ENCODE peak calls at places on chromosomes 6 and 20, in eight cellular contexts. N is M059J; I is activated naive CD8-positive, alpha-beta T cell treated with anti-CD3 and anti-CD28 coated beads, Interleukin-2, amount 50 U/mL, for 24 hours; V is posterior cingulate gyrus; C is activated T-cell treated with anti-CD3 and anti-CD28 coated beads, Interleukin-2, amount 50 U/mL, for 72 hours; D is NCI-H1092; F is mesothelial cell of epicardium; K is aorta. H is an unnamed sample.

GRCh38 chr6:130893766-130894165 is 66.6 kb downstream of the SMLR1 start:
- DNase-seq in N (no peak), I (no peak), V (no peak), C (no peak), D (no peak), F (no peak), K (no peak), H (no peak)

GRCh38 chr6:168408504-168409136 is 32.4 kb upstream of the SMOC2 start:
- DNase-seq in N (no peak), I (no peak), V (no peak), C (no peak), D (no peak), F (no peak), K (no peak), H (no peak)

GRCh38 chr6:165031491-165031890 is 277.9 kb downstream of the C6orf118 start:
- DNase-seq in N (no peak), I (no peak), V (no peak), C (no peak), D (no peak), F (no peak), K (no peak), H (no peak)

GRCh38 chr6:115766745-115767462 is 293.8 kb downstream of the FRK start:
- DNase-seq in N (peak), I (no peak), V (no peak), C (no peak), D (no peak), F (no peak), K (no peak), H (no peak)

GRCh38 chr20:36720510-36720909 is 25.4 kb downstream of the NDRG3 start:
- DNase-seq in N (peak), I (no peak), V (no peak), C (peak), D (no peak), F (no peak), K (no peak), H (no peak)

GRCh38 chr6:40556023-40556422 is 31.1 kb downstream of the LRFN2 start:
- DNase-seq in N (no peak), I (no peak), V (no peak), C (no peak), D (no peak), F (no peak), K (no peak), H (no peak)

GRCh38 chr6:155765275-155766194 is 309.9 kb upstream of the NOX3 start:
- DNase-seq in N (peak), I (no peak), V (no peak), C (no peak), D (no peak), F (no peak), K (no peak), H (no peak)

GRCh38 chr20:63255911-63256704 is 1.8 kb upstream of the NKAIN4 start:
- DNase-seq in N (no peak), I (no peak), V (no peak), C (no peak), D (no peak), F (no peak), K (no peak), H (no peak)

GRCh38 chr20:11591965-11592364 is 325.7 kb upstream of the BTBD3 start:
- DNase-seq in N (no peak), I (no peak), V (no peak), C (no peak), D (no peak), F (no peak), K (no peak), H (no peak)

GRCh38 chr6:33248643-33248931 is 23.1 kb downstream of the VPS52 start:
- DNase-seq in N (peak), I (no peak), V (no peak), C (no peak), D (no peak), F (no peak), K (no peak), H (no peak)

GRCh38 chr6:46781478-46782378 is 11.5 kb upstream of the MEP1A start:
- DNase-seq in N (peak), I (peak), V (peak), C (peak), D (peak), F (no peak), K (no peak), H (no peak)

GRCh38 chr6:91185072-91185471 is 598.2 kb upstream of the MAP3K7 start:
- DNase-seq in N (no peak), I (no peak), V (no peak), C (no peak), D (no peak), F (no peak), K (no peak), H (no peak)

GRCh38 chr6:53005667-53006250 is 10.7 kb upstream of the GSTA4 start:
- DNase-seq in N (no peak), I (no peak), V (no peak), C (no peak), D (no peak), F (no peak), K (no peak), H (no peak)

GRCh38 chr6:12097791-12098190 is 85.7 kb downstream of the HIVEP1 start:
- DNase-seq in N (peak), I (no peak), V (no peak), C (no peak), D (no peak), F (no peak), K (no peak), H (no peak)

GRCh38 chr20:57439993-57440392 is 48.8 kb downstream of the RBM38 start:
- DNase-seq in N (no peak), I (no peak), V (no peak), C (no peak), D (no peak), F (no peak), K (no peak), H (no peak)

GRCh38 chr20:59008715-59009336 is 1.8 kb upstream of the CTSZ start:
- DNase-seq in N (no peak), I (no peak), V (no peak), C (no peak), D (no peak), F (no peak), K (no peak), H (no peak)

GRCh38 chr6:40860443-40860842 is 178.6 kb downstream of the UNC5CL start:
- DNase-seq in N (no peak), I (no peak), V (no peak), C (no peak), D (no peak), F (no peak), K (no peak), H (no peak)

GRCh38 chr6:52019092-52019491 is 68.3 kb downstream of the PKHD1 start:
- DNase-seq in N (no peak), I (no peak), V (no peak), C (no peak), D (no peak), F (no peak), K (no peak), H (no peak)

GRCh38 chr20:40160151-40160550 is 528.9 kb downstream of the MAFB start:
- DNase-seq in N (peak), I (peak), V (peak), C (peak), D (peak), F (no peak), K (no peak), H (no peak)

GRCh38 chr6:166596741-166597507 is 10.4 kb upstream of the RAMACL start:
- DNase-seq in N (no peak), I (no peak), V (no peak), C (no peak), D (no peak), F (no peak), K (no peak), H (no peak)

GRCh38 chr6:64874776-64875175 is 832.2 kb downstream of the EYS start:
- DNase-seq in N (peak), I (no peak), V (no peak), C (no peak), D (no peak), F (no peak), K (no peak), H (no peak)

H was measured in stimulated activated naive B cell treated with anti-CD40 and anti-IgM and Interleukin-4, amounts not matched to agents 10 μg/mL and 1 μg/mL and 100 μg/mL, for 72 hours.